ENCODE peak calls at places on chromosomes 6 and 20, in nine cellular contexts. K is HS-5, P is ACHN, Q is progenitor cell of endocrine pancreas, T is substantia nigra, A is RCC 7860, J is fibroblast of the aortic adventitia, Y is colonic mucosa, W is stomach. S is an unnamed sample.

GRCh38 chr6:87754828-87755227 is 52.8 kb upstream of the AKIRIN2 start:
- DNase-seq in K (no peak), P (no peak), Q (no peak), T (no peak), A (no peak), J (no peak), Y (no peak), W (no peak), S (no peak)

GRCh38 chr6:57822896-57823358 is 505.5 kb downstream of the PRIM2 start:
- DNase-seq in K (no peak), P (no peak), Q (no peak), T (no peak), A (no peak), J (peak; percentile 4), Y (no peak), W (no peak), S (no peak)

GRCh38 chr6:97059473-97059872 is 134.9 kb downstream of the KLHL32 start:
- DNase-seq in K (no peak), P (peak; percentile 59), Q (no peak), T (no peak), A (peak; percentile 8), J (peak; percentile 62), Y (no peak), W (no peak), S (peak; percentile 34)

GRCh38 chr20:35595901-35596300 is 19.7 kb upstream of the SPAG4 start:
- DNase-seq in K (no peak), P (no peak), Q (no peak), T (no peak), A (no peak), J (no peak), Y (no peak), W (no peak), S (no peak)

GRCh38 chr20:49766979-49767419 is 45.6 kb upstream of the SLC9A8 start:
- DNase-seq in K (no peak), P (no peak), Q (no peak), T (no peak), A (no peak), J (peak; percentile 43), Y (no peak), W (no peak), S (no peak)

GRCh38 chr6:150391890-150392289 is 23.1 kb downstream of the IYD start:
- DNase-seq in K (no peak), P (no peak), Q (no peak), T (no peak), A (no peak), J (no peak), Y (no peak), W (no peak), S (no peak)

GRCh38 chr6:110491299-110491643 is 14.9 kb upstream of the SLC22A16 start:
- DNase-seq in K (no peak), P (no peak), Q (no peak), T (no peak), A (no peak), J (no peak), Y (no peak), W (no peak), S (no peak)

GRCh38 chr20:44720994-44721784 is 6.0 kb downstream of the CCN5 start:
- DNase-seq in K (peak; percentile 94), P (peak; percentile 88), Q (no peak), T (no peak), A (peak; percentile 80), J (peak; percentile 98), Y (no peak), W (peak; percentile 66), S (no peak)

GRCh38 chr6:109740787-109741186 is 49.7 kb downstream of the FIG4 start:
- DNase-seq in K (no peak), P (no peak), Q (no peak), T (no peak), A (no peak), J (no peak), Y (no peak), W (peak; percentile 26), S (no peak)

GRCh38 chr6:154478021-154478651 is 32.3 kb downstream of the CNKSR3 start:
- DNase-seq in K (no peak), P (peak; percentile 69), Q (no peak), T (peak; percentile 28), A (peak; percentile 65), J (no peak), Y (no peak), W (peak; percentile 42), S (no peak)

GRCh38 chr6:37653933-37654565 is 43.6 kb downstream of the MDGA1 start:
- DNase-seq in K (no peak), P (peak; percentile 55), Q (no peak), T (no peak), A (peak; percentile 68), J (peak; percentile 11), Y (peak; percentile 83), W (peak; percentile 35), S (no peak)

GRCh38 chr6:74596586-74596985 is 609.3 kb downstream of the COL12A1 start:
- DNase-seq in K (no peak), P (no peak), Q (no peak), T (no peak), A (no peak), J (no peak), Y (no peak), W (no peak), S (no peak)

GRCh38 chr6:90039911-90040310 is 145.6 kb downstream of the GJA10 start:
- DNase-seq in K (peak; percentile 31), P (no peak), Q (no peak), T (no peak), A (no peak), J (no peak), Y (no peak), W (no peak), S (no peak)

GRCh38 chr6:46983007-46983411 is 59.1 kb downstream of the ADGRF1 start:
- DNase-seq in K (peak; percentile 13), P (no peak), Q (no peak), T (no peak), A (no peak), J (no peak), Y (no peak), W (no peak), S (no peak)

GRCh38 chr6:123879749-123880148 is 76.1 kb downstream of the NKAIN2 start:
- DNase-seq in K (no peak), P (no peak), Q (no peak), T (no peak), A (no peak), J (no peak), Y (no peak), W (no peak), S (no peak)

GRCh38 chr20:10523438-10523837 is 88.3 kb downstream of the SLX4IP start:
- DNase-seq in K (no peak), P (no peak), Q (no peak), T (no peak), A (no peak), J (no peak), Y (no peak), W (no peak), S (peak; percentile 9)

GRCh38 chr6:42068872-42069522 is 18.7 kb downstream of the TAF8 start:
- DNase-seq in K (no peak), P (no peak), Q (no peak), T (no peak), A (no peak), J (no peak), Y (no peak), W (no peak), S (no peak)

GRCh38 chr20:54155736-54156317 is 18.0 kb downstream of the CYP24A1 start:
- DNase-seq in K (no peak), P (no peak), Q (no peak), T (no peak), A (no peak), J (no peak), Y (no peak), W (no peak), S (no peak)

GRCh38 chr6:112407191-112407590 is 60.1 kb downstream of the RFPL4B start:
- DNase-seq in K (no peak), P (no peak), Q (no peak), T (no peak), A (no peak), J (no peak), Y (no peak), W (no peak), S (no peak)

GRCh38 chr6:93644611-93645010 is 225.3 kb upstream of the EPHA7 start:
- DNase-seq in K (no peak), P (no peak), Q (no peak), T (no peak), A (no peak), J (no peak), Y (no peak), W (no peak), S (no peak)

GRCh38 chr20:36645998-36646397 is at the start of gene SLA2:
- DNase-seq in K (no peak), P (no peak), Q (no peak), T (no peak), A (no peak), J (no peak), Y (peak; percentile 32), W (peak; percentile 43), S (no peak)

GRCh38 chr6:16555550-16555949 is 205.7 kb downstream of the ATXN1 start:
- DNase-seq in K (no peak), P (no peak), Q (no peak), T (peak; percentile 16), A (no peak), J (no peak), Y (no peak), W (no peak), S (no peak)

GRCh38 chr6:85364354-85364753 is 85.5 kb upstream of the NT5E start:
- DNase-seq in K (peak; percentile 69), P (no peak), Q (no peak), T (no peak), A (peak; percentile 57), J (peak; percentile 60), Y (no peak), W (no peak), S (no peak)

GRCh38 chr6:96610019-96610418 is 47.1 kb downstream of the FHL5 start:
- DNase-seq in K (no peak), P (no peak), Q (no peak), T (no peak), A (no peak), J (no peak), Y (no peak), W (no peak), S (no peak)

GRCh38 chr6:97586344-97586743 is 303.3 kb upstream of the MMS22L start:
- DNase-seq in K (no peak), P (peak; percentile 20), Q (no peak), T (no peak), A (no peak), J (peak; percentile 1), Y (no peak), W (no peak), S (peak; percentile 1)

GRCh38 chr20:26276811-26277210 is 580.2 kb upstream of the ZNF337 start:
- DNase-seq in K (no peak), P (no peak), Q (no peak), T (peak; percentile 1), A (no peak), J (peak; percentile 1), Y (no peak), W (no peak), S (peak; percentile 70)

GRCh38 chr20:52552181-52552872 is 360.7 kb upstream of the ZFP64 start:
- DNase-seq in K (peak; percentile 100), P (peak; percentile 80), Q (no peak), T (no peak), A (peak; percentile 90), J (peak; percentile 2), Y (no peak), W (no peak), S (no peak)

GRCh38 chr6:41037107-41037900 is 1.7 kb downstream of the UNC5CL start:
- DNase-seq in K (no peak), P (peak; percentile 7), Q (no peak), T (no peak), A (no peak), J (peak; percentile 30), Y (no peak), W (no peak), S (no peak)

GRCh38 chr6:145878591-145879295 is 64.1 kb upstream of the FBXO30 start:
- DNase-seq in K (no peak), P (no peak), Q (no peak), T (no peak), A (no peak), J (peak; percentile 71), Y (no peak), W (no peak), S (no peak)

GRCh38 chr6:56255370-56255769 is 8.0 kb upstream of the COL21A1 start:
- DNase-seq in K (no peak), P (no peak), Q (no peak), T (no peak), A (no peak), J (peak; percentile 52), Y (no peak), W (no peak), S (no peak)

GRCh38 chr20:6519556-6519955 is 247.9 kb upstream of the BMP2 start:
- DNase-seq in K (no peak), P (no peak), Q (no peak), T (no peak), A (peak; percentile 75), J (peak; percentile 11), Y (no peak), W (no peak), S (no peak)

S was measured in NCI-H2227 treated with DMSO at 0.1 percent for 48 hours.